ENCODE peak calls at places on chromosome 19, in seven cellular contexts. One of them, this sample, is unnamed.

GRCh38 chr19:58279042-58279924 is 528 bp downstream of the ZNF8 start:
- DNase-seq in fibroblast of mammary gland: peak; percentile 57
- DNase-seq in astrocyte: peak; percentile 66
- DNase-seq in glutamatergic neuron: peak; percentile 94
- DNase-seq in B cell: no peak
- DNase-seq in A549: peak; percentile 76
- DNase-seq in GM13977: peak; percentile 39
- DNase-seq in this sample: peak; percentile 52

GRCh38 chr19:42233638-42234292 is 8.6 kb downstream of the GSK3A start:
- DNase-seq in fibroblast of mammary gland: no peak
- DNase-seq in astrocyte: no peak
- DNase-seq in glutamatergic neuron: no peak
- DNase-seq in B cell: no peak
- DNase-seq in A549: no peak
- DNase-seq in GM13977: no peak
- DNase-seq in this sample: no peak

GRCh38 chr19:2084993-2085720 is 11.0 kb downstream of the MOB3A start:
- DNase-seq in fibroblast of mammary gland: peak; percentile 50
- DNase-seq in astrocyte: peak; percentile 27
- DNase-seq in glutamatergic neuron: no peak
- DNase-seq in B cell: peak; percentile 94
- DNase-seq in A549: no peak
- DNase-seq in GM13977: peak; percentile 90
- DNase-seq in this sample: peak; percentile 87

GRCh38 chr19:30183807-30184490 is 188.2 kb upstream of the ZNF536 start:
- DNase-seq in fibroblast of mammary gland: no peak
- DNase-seq in astrocyte: no peak
- DNase-seq in glutamatergic neuron: no peak
- DNase-seq in B cell: no peak
- DNase-seq in A549: no peak
- DNase-seq in GM13977: no peak
- DNase-seq in this sample: no peak

GRCh38 chr19:53659292-53659691 is 27.5 kb downstream of the DPRX start:
- DNase-seq in fibroblast of mammary gland: no peak
- DNase-seq in astrocyte: no peak
- DNase-seq in glutamatergic neuron: no peak
- DNase-seq in B cell: no peak
- DNase-seq in A549: no peak
- DNase-seq in GM13977: no peak
- DNase-seq in this sample: no peak

GRCh38 chr19:45119582-45119981 is 26.6 kb downstream of the PPP1R37 start:
- DNase-seq in fibroblast of mammary gland: no peak
- DNase-seq in astrocyte: no peak
- DNase-seq in glutamatergic neuron: no peak
- DNase-seq in B cell: no peak
- DNase-seq in A549: no peak
- DNase-seq in GM13977: no peak
- DNase-seq in this sample: no peak

GRCh38 chr19:37127999-37128820 is 44.3 kb downstream of the ZNF585A start:
- DNase-seq in fibroblast of mammary gland: peak; percentile 5
- DNase-seq in astrocyte: no peak
- DNase-seq in glutamatergic neuron: no peak
- DNase-seq in B cell: no peak
- DNase-seq in A549: no peak
- DNase-seq in GM13977: no peak
- DNase-seq in this sample: no peak

GRCh38 chr19:34926685-34927375 is at the start of gene ZNF30:
- DNase-seq in fibroblast of mammary gland: peak; percentile 87
- DNase-seq in astrocyte: peak; percentile 81
- DNase-seq in glutamatergic neuron: peak; percentile 95
- DNase-seq in B cell: peak; percentile 87
- DNase-seq in A549: peak; percentile 96
- DNase-seq in GM13977: peak; percentile 93
- DNase-seq in this sample: peak; percentile 96

GRCh38 chr19:8022275-8022674 is 16.8 kb upstream of the ELAVL1 start:
- DNase-seq in fibroblast of mammary gland: no peak
- DNase-seq in astrocyte: no peak
- DNase-seq in glutamatergic neuron: no peak
- DNase-seq in B cell: no peak
- DNase-seq in A549: no peak
- DNase-seq in GM13977: no peak
- DNase-seq in this sample: no peak

GRCh38 chr19:7988307-7988706 is 17.1 kb downstream of the ELAVL1 start:
- DNase-seq in fibroblast of mammary gland: no peak
- DNase-seq in astrocyte: no peak
- DNase-seq in glutamatergic neuron: no peak
- DNase-seq in B cell: no peak
- DNase-seq in A549: no peak
- DNase-seq in GM13977: no peak
- DNase-seq in this sample: no peak

GRCh38 chr19:1619703-1620102 is 14.4 kb upstream of the UQCR11 start:
- DNase-seq in fibroblast of mammary gland: no peak
- DNase-seq in astrocyte: no peak
- DNase-seq in glutamatergic neuron: no peak
- DNase-seq in B cell: no peak
- DNase-seq in A549: no peak
- DNase-seq in GM13977: no peak
- DNase-seq in this sample: no peak

GRCh38 chr19:31408460-31409124 is 59.4 kb upstream of the TSHZ3 start:
- DNase-seq in fibroblast of mammary gland: peak; percentile 92
- DNase-seq in astrocyte: peak; percentile 93
- DNase-seq in glutamatergic neuron: no peak
- DNase-seq in B cell: no peak
- DNase-seq in A549: no peak
- DNase-seq in GM13977: no peak
- DNase-seq in this sample: no peak

GRCh38 chr19:46493236-46494114 is 2.2 kb downstream of the PNMA8B start:
- DNase-seq in fibroblast of mammary gland: no peak
- DNase-seq in astrocyte: no peak
- DNase-seq in glutamatergic neuron: no peak
- DNase-seq in B cell: peak; percentile 64
- DNase-seq in A549: no peak
- DNase-seq in GM13977: no peak
- DNase-seq in this sample: no peak

GRCh38 chr19:7705387-7706187 is 3.7 kb upstream of the FCER2 start:
- DNase-seq in fibroblast of mammary gland: no peak
- DNase-seq in astrocyte: no peak
- DNase-seq in glutamatergic neuron: no peak
- DNase-seq in B cell: peak; percentile 90
- DNase-seq in A549: no peak
- DNase-seq in GM13977: no peak
- DNase-seq in this sample: peak; percentile 65

GRCh38 chr19:49472936-49473335 is 1.1 kb upstream of the FLT3LG start:
- DNase-seq in fibroblast of mammary gland: no peak
- DNase-seq in astrocyte: no peak
- DNase-seq in glutamatergic neuron: no peak
- DNase-seq in B cell: no peak
- DNase-seq in A549: no peak
- DNase-seq in GM13977: no peak
- DNase-seq in this sample: no peak

GRCh38 chr19:49468199-49468598 is 5.8 kb upstream of the FLT3LG start:
- DNase-seq in fibroblast of mammary gland: no peak
- DNase-seq in astrocyte: no peak
- DNase-seq in glutamatergic neuron: no peak
- DNase-seq in B cell: peak; percentile 36
- DNase-seq in A549: no peak
- DNase-seq in GM13977: no peak
- DNase-seq in this sample: no peak

GRCh38 chr19:49470615-49470978 is 3.4 kb upstream of the FLT3LG start:
- DNase-seq in fibroblast of mammary gland: no peak
- DNase-seq in astrocyte: no peak
- DNase-seq in glutamatergic neuron: no peak
- DNase-seq in B cell: no peak
- DNase-seq in A549: no peak
- DNase-seq in GM13977: no peak
- DNase-seq in this sample: no peak

GRCh38 chr19:49468746-49469447 is 5.1 kb upstream of the FLT3LG start:
- DNase-seq in fibroblast of mammary gland: peak; percentile 72
- DNase-seq in astrocyte: no peak
- DNase-seq in glutamatergic neuron: peak; percentile 80
- DNase-seq in B cell: peak; percentile 95
- DNase-seq in A549: no peak
- DNase-seq in GM13977: peak; percentile 91
- DNase-seq in this sample: peak; percentile 90

DNA sequence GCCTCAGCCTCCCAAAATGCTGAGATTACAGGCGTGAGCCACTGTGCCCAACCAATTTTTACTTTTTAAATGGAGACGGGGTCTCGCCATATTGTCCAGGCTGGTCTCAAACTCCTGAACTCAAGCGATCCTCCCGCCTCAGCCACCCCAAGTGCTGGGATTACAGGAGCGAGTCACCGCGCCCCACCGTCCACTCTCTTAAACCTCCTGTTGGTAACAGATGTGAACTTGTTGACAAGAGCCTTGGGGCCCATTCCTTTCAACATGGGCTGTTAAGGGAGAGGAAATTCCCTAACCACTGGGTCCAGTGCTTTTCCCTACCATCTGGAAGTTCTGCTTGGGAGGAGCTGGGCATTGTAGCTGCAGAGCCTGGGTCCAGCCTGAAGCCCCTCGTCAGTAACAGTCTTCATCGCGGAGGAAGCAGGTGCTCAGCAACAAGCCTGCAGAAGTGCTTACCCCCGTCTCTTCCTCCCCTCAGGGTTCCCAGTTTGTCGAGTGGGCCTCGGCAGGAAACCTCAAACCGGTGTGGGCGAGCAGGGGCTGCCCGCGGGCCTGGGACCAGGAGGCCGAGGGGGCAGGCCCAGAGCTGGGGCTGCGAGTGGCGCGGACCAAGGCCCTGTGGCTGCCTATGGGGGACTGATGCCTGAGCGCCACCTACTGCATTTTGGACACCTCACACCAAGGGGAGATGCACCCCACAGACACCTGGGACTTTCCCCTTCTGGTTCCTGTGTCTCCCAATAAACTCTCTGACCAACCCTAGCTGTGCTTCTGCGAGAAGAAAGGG is 4.0 kb upstream of the FLT3LG start:
- DNase-seq in fibroblast of mammary gland: no peak
- DNase-seq in astrocyte: no peak
- DNase-seq in glutamatergic neuron: peak; percentile 47
- DNase-seq in B cell: peak; percentile 89
- DNase-seq in A549: no peak
- DNase-seq in GM13977: peak; percentile 85
- DNase-seq in this sample: peak; percentile 89
- TF ChIP-seq CTCF in fibroblast of mammary gland: no peak
- TF ChIP-seq CTCF in astrocyte: no peak
- TF ChIP-seq CTCF in glutamatergic neuron: no peak
- TF ChIP-seq CTCF in B cell: peak; percentile 78
- TF ChIP-seq CTCF in A549: peak; percentile 37
- TF ChIP-seq CTCF in GM13977: peak; percentile 89
- TF ChIP-seq CTCF in this sample: peak; percentile 72

GRCh38 chr19:13621413-13621812 is 115.1 kb upstream of the CACNA1A start:
- DNase-seq in fibroblast of mammary gland: peak; percentile 97
- DNase-seq in astrocyte: peak; percentile 93
- DNase-seq in glutamatergic neuron: no peak
- DNase-seq in B cell: no peak
- DNase-seq in A549: no peak
- DNase-seq in GM13977: no peak
- DNase-seq in this sample: no peak
- TF ChIP-seq CTCF in fibroblast of mammary gland: peak; percentile 43
- TF ChIP-seq CTCF in astrocyte: peak; percentile 9
- TF ChIP-seq CTCF in glutamatergic neuron: no peak
- TF ChIP-seq CTCF in B cell: no peak
- TF ChIP-seq CTCF in A549: no peak
- TF ChIP-seq CTCF in GM13977: peak; percentile 1
- TF ChIP-seq CTCF in this sample: peak; percentile 19

GRCh38 chr19:6020972-6021805 is 43.2 kb upstream of the RANBP3 start:
- DNase-seq in fibroblast of mammary gland: no peak
- DNase-seq in astrocyte: no peak
- DNase-seq in glutamatergic neuron: no peak
- DNase-seq in B cell: no peak
- DNase-seq in A549: no peak
- DNase-seq in GM13977: no peak
- DNase-seq in this sample: no peak

GRCh38 chr19:6023085-6023682 is 45.2 kb upstream of the RANBP3 start:
- DNase-seq in fibroblast of mammary gland: peak; percentile 68
- DNase-seq in astrocyte: peak; percentile 31
- DNase-seq in glutamatergic neuron: no peak
- DNase-seq in B cell: no peak
- DNase-seq in A549: no peak
- DNase-seq in GM13977: no peak
- DNase-seq in this sample: no peak

GRCh38 chr19:6023936-6024335 is 46.0 kb upstream of the RANBP3 start:
- DNase-seq in fibroblast of mammary gland: no peak
- DNase-seq in astrocyte: no peak
- DNase-seq in glutamatergic neuron: no peak
- DNase-seq in B cell: no peak
- DNase-seq in A549: no peak
- DNase-seq in GM13977: no peak
- DNase-seq in this sample: no peak

GRCh38 chr19:6021878-6022569 is 44.1 kb upstream of the RANBP3 start:
- DNase-seq in fibroblast of mammary gland: peak; percentile 78
- DNase-seq in astrocyte: peak; percentile 25
- DNase-seq in glutamatergic neuron: peak; percentile 92
- DNase-seq in B cell: peak; percentile 72
- DNase-seq in A549: peak; percentile 55
- DNase-seq in GM13977: peak; percentile 90
- DNase-seq in this sample: peak; percentile 88

GRCh38 chr19:6022570-6023049 is 44.7 kb upstream of the RANBP3 start:
- DNase-seq in fibroblast of mammary gland: no peak
- DNase-seq in astrocyte: no peak
- DNase-seq in glutamatergic neuron: no peak
- DNase-seq in B cell: no peak
- DNase-seq in A549: no peak
- DNase-seq in GM13977: no peak
- DNase-seq in this sample: no peak
- TF ChIP-seq CTCF in fibroblast of mammary gland: no peak
- TF ChIP-seq CTCF in astrocyte: no peak
- TF ChIP-seq CTCF in glutamatergic neuron: peak; percentile 24
- TF ChIP-seq CTCF in B cell: peak; percentile 42
- TF ChIP-seq CTCF in A549: no peak
- TF ChIP-seq CTCF in GM13977: no peak
- TF ChIP-seq CTCF in this sample: no peak

DNA sequence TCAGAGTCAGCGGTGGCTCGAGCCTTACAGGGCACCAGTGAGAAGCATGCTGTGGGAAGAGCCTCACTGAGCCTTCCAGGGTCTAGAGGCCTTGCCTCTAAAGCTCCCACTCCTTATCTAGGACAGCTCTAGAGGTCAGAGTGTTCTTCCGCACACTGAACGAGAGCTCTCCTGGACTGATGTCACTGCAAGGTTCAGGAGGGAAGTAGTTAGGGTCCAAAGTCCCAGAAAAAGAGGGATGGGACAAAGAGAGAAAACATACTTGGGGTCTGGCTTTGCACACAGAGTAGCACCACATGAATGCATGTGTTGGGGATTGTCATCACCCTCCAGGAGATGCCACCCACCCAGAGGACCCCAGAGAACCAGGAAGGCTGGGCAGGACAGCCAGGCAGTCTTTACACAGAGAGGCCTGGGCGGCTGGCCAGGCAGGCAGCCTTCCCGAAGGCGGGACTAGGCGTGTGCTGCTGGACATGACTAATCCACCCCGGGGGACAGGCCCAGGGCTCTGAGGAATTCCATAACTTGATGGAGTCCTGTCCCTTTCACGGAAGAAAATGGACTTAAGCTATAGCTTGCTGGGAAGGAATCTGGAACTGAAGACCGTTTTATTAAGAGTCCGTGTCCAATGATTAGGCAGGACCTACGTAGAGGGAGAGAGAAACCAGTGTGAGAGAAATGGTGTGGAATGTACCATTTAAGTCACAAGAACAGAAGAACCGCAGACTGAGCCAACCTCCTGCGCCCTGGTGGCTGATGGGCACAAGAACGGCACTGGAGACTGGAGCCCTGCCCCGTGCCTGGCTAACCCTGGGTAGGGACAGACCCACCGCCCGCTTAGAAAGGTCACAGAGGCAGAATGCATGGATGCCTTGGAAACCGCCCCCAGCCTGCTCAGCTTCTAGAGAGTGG is 16.7 kb upstream of the EPHX3 start:
- DNase-seq in fibroblast of mammary gland: peak; percentile 94
- DNase-seq in astrocyte: peak; percentile 82
- DNase-seq in glutamatergic neuron: no peak
- DNase-seq in B cell: no peak
- DNase-seq in A549: peak; percentile 77
- DNase-seq in GM13977: no peak
- DNase-seq in this sample: no peak
- TF ChIP-seq CTCF in fibroblast of mammary gland: no peak
- TF ChIP-seq CTCF in astrocyte: no peak
- TF ChIP-seq CTCF in glutamatergic neuron: no peak
- TF ChIP-seq CTCF in B cell: no peak
- TF ChIP-seq CTCF in A549: no peak
- TF ChIP-seq CTCF in GM13977: no peak
- TF ChIP-seq CTCF in this sample: no peak